ENCODE peak calls at places on chromosomes 1 and 21, in seven cellular contexts. L, A, K, Q, Y, D and Z are unnamed samples. For H3K27me3, the result is how much of the 10 kb centered on the place peaks cover.

GRCh38 chr1:205595435-205595834 is 36.4 kb downstream of the ELK4 start:
- DNase-seq in D (no peak), Q (no peak), A (no peak), Y (no peak), K (no peak), L (no peak), Z (no peak)

GRCh38 chr1:2429780-2430591 is 17.6 kb upstream of the PEX10 start:
- DNase-seq in Q (peak), D (no peak), K (no peak), Y (no peak), L (no peak), A (no peak), Z (no peak)

GRCh38 chr1:12327566-12327965 is 97.7 kb downstream of the VPS13D start:
- DNase-seq in Y (no peak), K (no peak), L (no peak), A (no peak), D (no peak), Q (no peak), Z (no peak)

GRCh38 chr1:10389271-10389973 is 9.4 kb upstream of the PGD start:
- DNase-seq in K (no peak), D (no peak), Q (no peak), Y (no peak), L (no peak), A (no peak), Z (no peak)

GRCh38 chr1:212110617-212111016 is 75.1 kb downstream of the DTL start:
- DNase-seq in Y (no peak), L (no peak), D (peak), A (no peak), K (no peak), Q (no peak), Z (no peak)

GRCh38 chr1:46547481-46548383 is 3.7 kb downstream of the KNCN start:
- DNase-seq in Y (no peak), D (peak), Q (peak), A (peak), L (peak), K (no peak), Z (no peak)

GRCh38 chr1:15617874-15618684 is 821 bp downstream of the DDI2 start:
- DNase-seq in L (no peak), Y (no peak), K (peak), A (peak), Q (peak), D (peak), Z (peak)

GRCh38 chr1:51973587-51974474 is 16.7 kb downstream of the RAB3B start:
- DNase-seq in A (no peak), Y (no peak), K (no peak), Q (no peak), L (no peak), D (no peak), Z (no peak)

GRCh38 chr21:36803801-36804452 is 105.0 kb downstream of the SIM2 start:
- DNase-seq in Q (no peak), Y (peak), A (no peak), K (no peak), D (no peak), L (no peak), Z (no peak)

GRCh38 chr1:236534164-236534651 is 10.4 kb downstream of the LGALS8 start:
- DNase-seq in K (no peak), Y (no peak), D (peak), A (no peak), L (peak), Q (no peak), Z (no peak)

GRCh38 chr1:21022279-21023040 is 154.2 kb downstream of the EIF4G3 start:
- DNase-seq in L (peak), Q (no peak), K (peak), A (peak), D (peak), Y (peak), Z (peak)

GRCh38 chr1:209646558-209646957 is 5.7 kb downstream of the LAMB3 start:
- DNase-seq in Q (peak), L (no peak), K (no peak), A (no peak), D (peak), Y (no peak), Z (no peak)

GRCh38 chr1:78075621-78076020 is 29.9 kb downstream of the GIPC2 start:
- DNase-seq in K (no peak), Y (no peak), A (no peak), L (no peak), Q (no peak), D (peak), Z (no peak)

GRCh38 chr1:244154882-244155531 is 103.9 kb downstream of the ZBTB18 start:
- DNase-seq in Y (no peak), L (no peak), K (no peak), Q (peak), D (no peak), A (no peak), Z (no peak)

GRCh38 chr21:34335316-34335715 is 28.5 kb upstream of the KCNE2 start:
- DNase-seq in Y (no peak), A (no peak), L (no peak), K (no peak), D (no peak), Q (no peak), Z (no peak)

GRCh38 chr1:20233866-20234265 is 47.5 kb upstream of the PLA2G2C start:
- DNase-seq in L (no peak), D (no peak), Q (no peak), K (no peak), A (no peak), Y (no peak), Z (no peak)

GRCh38 chr1:8021676-8022266 is 4.3 kb downstream of the ERRFI1 start:
- DNase-seq in K (no peak), D (peak), L (no peak), Y (peak), A (no peak), Q (no peak), Z (no peak)

GRCh38 chr1:8017495-8018310 is 8.4 kb downstream of the ERRFI1 start:
- DNase-seq in A (no peak), Y (no peak), L (no peak), Q (no peak), D (peak), K (no peak), Z (peak)

GRCh38 chr1:8018492-8019228 is 7.4 kb downstream of the ERRFI1 start:
- DNase-seq in D (peak), L (no peak), Q (peak), K (no peak), Y (no peak), A (no peak), Z (no peak)

GRCh38 chr1:8019229-8019620 is 6.9 kb downstream of the ERRFI1 start:
- DNase-seq in D (no peak), A (no peak), L (no peak), Y (no peak), K (no peak), Q (no peak), Z (no peak)

DNA sequence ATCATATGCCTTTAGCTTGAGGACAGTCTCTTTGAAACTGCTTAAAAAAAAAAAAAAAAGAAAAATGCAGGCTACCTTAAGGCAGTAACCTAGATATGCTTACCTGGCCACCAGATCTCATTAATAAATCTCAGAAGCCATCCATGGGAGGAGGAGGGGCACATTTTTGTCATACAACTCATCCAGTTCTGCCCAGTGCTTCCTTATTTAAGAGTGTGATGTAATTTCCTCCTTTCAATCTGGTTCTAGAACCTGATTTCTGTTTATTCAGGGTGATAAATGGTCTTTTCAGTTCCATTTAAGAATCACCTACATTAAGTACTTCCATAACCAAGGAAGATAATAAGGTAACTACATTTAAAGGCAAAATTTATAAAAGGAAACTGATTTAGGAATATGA is 6.1 kb downstream of the ERRFI1 start:
- DNase-seq in L (no peak), Q (no peak), A (no peak), Y (peak), D (peak), K (no peak), Z (peak)
- H3K27me3 ChIP-seq in L (under half), Q (under half), A (under half), Y (under half), D (under half), K (under half), Z (under half)

DNA sequence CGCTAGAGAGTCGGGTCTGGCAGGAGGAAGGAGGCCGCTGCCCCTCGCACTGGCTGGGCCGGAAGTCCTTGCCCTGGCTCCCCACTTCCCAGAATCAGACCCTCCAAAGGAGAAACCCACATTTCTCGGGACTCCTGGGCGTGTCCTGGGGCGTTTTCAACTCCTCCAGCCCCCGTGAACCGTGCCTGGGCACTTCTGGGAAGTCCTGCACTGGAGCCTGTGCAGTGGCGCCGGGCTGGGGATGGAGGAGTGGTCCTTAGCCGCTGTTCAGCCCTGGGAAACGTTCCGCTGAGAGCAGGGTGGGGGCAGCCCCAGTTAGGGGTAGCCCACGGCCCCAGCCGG is 3.0 kb downstream of the IGSF21 start:
- DNase-seq in K (no peak), Y (no peak), A (no peak), Q (peak), D (no peak), L (no peak), Z (no peak)
- H3K27me3 ChIP-seq in K (under half), Y (under half), A (half or more), Q (half or more), D (half or more), L (half or more), Z (half or more)

DNA sequence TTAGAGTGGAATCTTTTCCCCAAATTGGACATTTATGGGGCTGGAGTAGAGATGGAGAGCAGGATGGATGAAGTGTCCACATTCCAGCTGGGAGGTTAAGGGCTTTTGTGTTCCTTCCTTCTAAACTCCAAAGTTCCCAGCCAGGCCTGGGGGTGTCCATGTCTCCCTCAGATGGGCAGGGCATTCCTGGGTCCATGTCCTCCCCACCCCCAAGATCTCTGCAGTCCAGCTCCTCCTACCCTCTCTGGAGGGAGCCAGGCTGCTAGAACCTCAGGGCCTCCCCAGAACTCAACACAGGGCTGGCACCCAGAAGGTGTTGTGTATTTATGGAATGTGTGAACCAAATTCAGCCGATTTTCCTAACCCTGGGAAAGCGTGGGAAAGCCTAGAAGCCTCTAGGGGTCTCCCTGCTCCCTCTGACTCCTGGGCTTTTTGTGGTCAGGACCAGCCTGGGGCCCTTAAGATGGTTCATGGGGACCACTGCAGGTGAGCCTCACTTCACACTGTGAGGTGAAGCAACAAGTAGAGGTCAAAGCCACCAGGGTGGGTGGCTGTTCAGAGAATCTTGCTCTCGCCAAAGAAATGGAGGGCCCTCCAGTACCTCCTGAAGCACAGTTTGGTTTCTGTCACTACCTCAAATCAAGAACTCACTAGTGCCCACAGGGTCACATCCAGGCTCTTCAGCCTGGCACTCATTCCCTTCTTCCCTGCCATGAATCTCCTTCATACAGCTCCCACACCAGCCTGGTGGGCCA is 54.8 kb downstream of the GLIS1 start:
- DNase-seq in K (no peak), A (no peak), D (no peak), L (no peak), Y (no peak), Q (peak), Z (no peak)
- H3K27me3 ChIP-seq in K (under half), A (under half), D (under half), L (under half), Y (under half), Q (under half), Z (under half)

GRCh38 chr1:231180034-231180433 is 18.2 kb downstream of the TRIM67 start:
- DNase-seq in A (no peak), Q (no peak), L (no peak), Y (no peak), D (no peak), K (no peak), Z (no peak)

GRCh38 chr1:231178970-231179369 is 17.1 kb downstream of the TRIM67 start:
- DNase-seq in L (no peak), Q (no peak), K (no peak), Y (no peak), D (no peak), A (no peak), Z (no peak)

GRCh38 chr1:231176421-231176820 is 14.6 kb downstream of the TRIM67 start:
- DNase-seq in D (no peak), Q (no peak), A (no peak), L (no peak), K (no peak), Y (no peak), Z (no peak)

GRCh38 chr1:231177971-231178370 is 16.1 kb downstream of the TRIM67 start:
- DNase-seq in A (no peak), Q (no peak), Y (no peak), D (peak), K (no peak), L (no peak), Z (no peak)

DNA sequence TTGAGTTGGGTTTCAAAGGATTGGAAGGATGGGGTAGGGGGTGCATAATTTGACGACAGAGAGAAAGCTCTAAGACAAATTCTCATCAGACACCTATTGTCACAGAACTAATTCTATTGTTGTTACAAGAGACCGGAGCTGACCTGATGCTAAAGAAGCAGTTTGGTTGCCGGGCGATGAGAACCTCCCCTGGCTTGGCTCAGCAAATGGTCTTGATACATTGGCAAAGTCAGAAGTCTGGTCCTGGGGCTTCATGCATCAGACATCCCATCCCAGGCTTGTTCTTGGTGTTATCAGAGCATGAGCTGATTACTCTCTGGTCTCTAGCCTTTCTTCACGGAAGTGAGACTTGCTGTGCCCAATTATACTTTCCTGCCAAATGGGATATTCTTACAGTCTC is 15.4 kb downstream of the TRIM67 start:
- DNase-seq in K (no peak), D (no peak), Y (no peak), A (no peak), L (no peak), Q (no peak), Z (no peak)
- H3K27me3 ChIP-seq in K (under half), D (under half), Y (under half), A (under half), L (under half), Q (under half), Z (under half)

GRCh38 chr1:225450491-225451191 is 22.8 kb upstream of the LBR start:
- DNase-seq in D (no peak), A (no peak), K (no peak), Y (no peak), Q (no peak), L (no peak), Z (no peak)
- H3K27me3 ChIP-seq in D (under half), A (under half), K (under half), Y (under half), Q (under half), L (under half), Z (under half)

GRCh38 chr1:202215472-202216130 is 22.0 kb downstream of the LGR6 start:
- DNase-seq in Q (no peak), D (no peak), K (no peak), Y (no peak), L (no peak), A (no peak), Z (no peak)
- H3K27me3 ChIP-seq in Q (under half), D (half or more), K (under half), Y (under half), L (half or more), A (half or more), Z (under half)